ENCODE peak calls at places on chromosomes 13 and 19, in nine cellular contexts. One of them, this sample, is unnamed.

GRCh38 chr13:107860284-107860683 is 355.1 kb downstream of the LIG4 start:
- DNase-seq in tibial artery: no peak
- DNase-seq in upper lobe of right lung: no peak
- DNase-seq in stomach: no peak
- DNase-seq in foreskin fibroblast: no peak
- DNase-seq in esophagus squamous epithelium: no peak
- DNase-seq in mammary epithelial cell: no peak
- DNase-seq in heart left ventricle: no peak
- DNase-seq in neural progenitor cell: no peak
- DNase-seq in this sample: no peak

GRCh38 chr19:14440049-14440448 is 6.9 kb downstream of the PKN1 start:
- DNase-seq in tibial artery: peak; percentile 80
- DNase-seq in upper lobe of right lung: peak; percentile 91
- DNase-seq in stomach: peak; percentile 72
- DNase-seq in foreskin fibroblast: peak; percentile 52
- DNase-seq in esophagus squamous epithelium: peak; percentile 61
- DNase-seq in mammary epithelial cell: no peak
- DNase-seq in heart left ventricle: peak; percentile 85
- DNase-seq in neural progenitor cell: no peak
- DNase-seq in this sample: no peak

GRCh38 chr19:5352229-5352763 is 11.7 kb upstream of the PTPRS start:
- DNase-seq in tibial artery: no peak
- DNase-seq in upper lobe of right lung: no peak
- DNase-seq in stomach: no peak
- DNase-seq in foreskin fibroblast: no peak
- DNase-seq in esophagus squamous epithelium: no peak
- DNase-seq in mammary epithelial cell: peak; percentile 66
- DNase-seq in heart left ventricle: no peak
- DNase-seq in neural progenitor cell: peak; percentile 45
- DNase-seq in this sample: no peak

GRCh38 chr19:39878398-39878797 is 32.2 kb upstream of the FBL start:
- DNase-seq in tibial artery: no peak
- DNase-seq in upper lobe of right lung: no peak
- DNase-seq in stomach: no peak
- DNase-seq in foreskin fibroblast: no peak
- DNase-seq in esophagus squamous epithelium: no peak
- DNase-seq in mammary epithelial cell: no peak
- DNase-seq in heart left ventricle: no peak
- DNase-seq in neural progenitor cell: no peak
- DNase-seq in this sample: no peak

GRCh38 chr19:35644987-35645679 is 3.0 kb upstream of the COX6B1 start:
- DNase-seq in tibial artery: peak; percentile 88
- DNase-seq in upper lobe of right lung: peak; percentile 91
- DNase-seq in stomach: peak; percentile 87
- DNase-seq in foreskin fibroblast: peak; percentile 81
- DNase-seq in esophagus squamous epithelium: no peak
- DNase-seq in mammary epithelial cell: peak; percentile 33
- DNase-seq in heart left ventricle: peak; percentile 92
- DNase-seq in neural progenitor cell: peak; percentile 96
- DNase-seq in this sample: no peak

GRCh38 chr19:8224394-8225145 is 15.4 kb downstream of the CERS4 start:
- DNase-seq in tibial artery: peak; percentile 32
- DNase-seq in upper lobe of right lung: no peak
- DNase-seq in stomach: no peak
- DNase-seq in foreskin fibroblast: no peak
- DNase-seq in esophagus squamous epithelium: no peak
- DNase-seq in mammary epithelial cell: peak; percentile 90
- DNase-seq in heart left ventricle: peak; percentile 73
- DNase-seq in neural progenitor cell: no peak
- DNase-seq in this sample: no peak

GRCh38 chr13:44843403-44843802 is 145.9 kb downstream of the NUFIP1 start:
- DNase-seq in tibial artery: no peak
- DNase-seq in upper lobe of right lung: no peak
- DNase-seq in stomach: no peak
- DNase-seq in foreskin fibroblast: peak; percentile 71
- DNase-seq in esophagus squamous epithelium: no peak
- DNase-seq in mammary epithelial cell: peak; percentile 63
- DNase-seq in heart left ventricle: no peak
- DNase-seq in neural progenitor cell: no peak
- DNase-seq in this sample: no peak

GRCh38 chr13:41506312-41506711 is 49.0 kb downstream of the RGCC start:
- DNase-seq in tibial artery: no peak
- DNase-seq in upper lobe of right lung: no peak
- DNase-seq in stomach: no peak
- DNase-seq in foreskin fibroblast: no peak
- DNase-seq in esophagus squamous epithelium: no peak
- DNase-seq in mammary epithelial cell: no peak
- DNase-seq in heart left ventricle: no peak
- DNase-seq in neural progenitor cell: no peak
- DNase-seq in this sample: no peak

GRCh38 chr13:47480121-47480520 is 521.0 kb downstream of the SUCLA2 start:
- DNase-seq in tibial artery: no peak
- DNase-seq in upper lobe of right lung: no peak
- DNase-seq in stomach: no peak
- DNase-seq in foreskin fibroblast: peak; percentile 95
- DNase-seq in esophagus squamous epithelium: no peak
- DNase-seq in mammary epithelial cell: peak; percentile 76
- DNase-seq in heart left ventricle: no peak
- DNase-seq in neural progenitor cell: no peak
- DNase-seq in this sample: no peak

GRCh38 chr13:25752957-25753540 is 298.8 kb downstream of the SHISA2 start:
- DNase-seq in tibial artery: peak; percentile 75
- DNase-seq in upper lobe of right lung: no peak
- DNase-seq in stomach: peak; percentile 67
- DNase-seq in foreskin fibroblast: peak; percentile 92
- DNase-seq in esophagus squamous epithelium: no peak
- DNase-seq in mammary epithelial cell: peak; percentile 74
- DNase-seq in heart left ventricle: peak; percentile 62
- DNase-seq in neural progenitor cell: no peak
- DNase-seq in this sample: peak; percentile 22

GRCh38 chr13:111532111-111532510 is 211.7 kb downstream of the TEX29 start:
- DNase-seq in tibial artery: no peak
- DNase-seq in upper lobe of right lung: no peak
- DNase-seq in stomach: no peak
- DNase-seq in foreskin fibroblast: no peak
- DNase-seq in esophagus squamous epithelium: no peak
- DNase-seq in mammary epithelial cell: no peak
- DNase-seq in heart left ventricle: no peak
- DNase-seq in neural progenitor cell: no peak
- DNase-seq in this sample: no peak

GRCh38 chr13:53005631-53006030 is 23.0 kb upstream of the OLFM4 start:
- DNase-seq in tibial artery: no peak
- DNase-seq in upper lobe of right lung: no peak
- DNase-seq in stomach: no peak
- DNase-seq in foreskin fibroblast: no peak
- DNase-seq in esophagus squamous epithelium: no peak
- DNase-seq in mammary epithelial cell: no peak
- DNase-seq in heart left ventricle: no peak
- DNase-seq in neural progenitor cell: no peak
- DNase-seq in this sample: no peak

GRCh38 chr19:29275266-29275665 is 62.3 kb upstream of the UQCRFS1 start:
- DNase-seq in tibial artery: no peak
- DNase-seq in upper lobe of right lung: peak; percentile 46
- DNase-seq in stomach: no peak
- DNase-seq in foreskin fibroblast: no peak
- DNase-seq in esophagus squamous epithelium: no peak
- DNase-seq in mammary epithelial cell: no peak
- DNase-seq in heart left ventricle: no peak
- DNase-seq in neural progenitor cell: no peak
- DNase-seq in this sample: no peak

GRCh38 chr19:7225741-7226140 is 68.5 kb downstream of the INSR start:
- DNase-seq in tibial artery: no peak
- DNase-seq in upper lobe of right lung: no peak
- DNase-seq in stomach: no peak
- DNase-seq in foreskin fibroblast: no peak
- DNase-seq in esophagus squamous epithelium: no peak
- DNase-seq in mammary epithelial cell: no peak
- DNase-seq in heart left ventricle: no peak
- DNase-seq in neural progenitor cell: no peak
- DNase-seq in this sample: no peak

GRCh38 chr19:9724157-9724556 is 44.4 kb downstream of the ZNF846 start:
- DNase-seq in tibial artery: no peak
- DNase-seq in upper lobe of right lung: no peak
- DNase-seq in stomach: no peak
- DNase-seq in foreskin fibroblast: no peak
- DNase-seq in esophagus squamous epithelium: no peak
- DNase-seq in mammary epithelial cell: no peak
- DNase-seq in heart left ventricle: no peak
- DNase-seq in neural progenitor cell: no peak
- DNase-seq in this sample: no peak

GRCh38 chr13:94329277-94329676 is 150.2 kb downstream of the DCT start:
- DNase-seq in tibial artery: no peak
- DNase-seq in upper lobe of right lung: no peak
- DNase-seq in stomach: no peak
- DNase-seq in foreskin fibroblast: peak; percentile 44
- DNase-seq in esophagus squamous epithelium: no peak
- DNase-seq in mammary epithelial cell: no peak
- DNase-seq in heart left ventricle: no peak
- DNase-seq in neural progenitor cell: no peak
- DNase-seq in this sample: no peak

GRCh38 chr13:80010286-80010831 is 330.6 kb downstream of the SPRY2 start:
- DNase-seq in tibial artery: no peak
- DNase-seq in upper lobe of right lung: no peak
- DNase-seq in stomach: no peak
- DNase-seq in foreskin fibroblast: no peak
- DNase-seq in esophagus squamous epithelium: no peak
- DNase-seq in mammary epithelial cell: no peak
- DNase-seq in heart left ventricle: no peak
- DNase-seq in neural progenitor cell: no peak
- DNase-seq in this sample: no peak

GRCh38 chr19:33904681-33905080 is 108.0 kb downstream of the KCTD15 start:
- DNase-seq in tibial artery: no peak
- DNase-seq in upper lobe of right lung: no peak
- DNase-seq in stomach: no peak
- DNase-seq in foreskin fibroblast: peak; percentile 26
- DNase-seq in esophagus squamous epithelium: no peak
- DNase-seq in mammary epithelial cell: peak; percentile 67
- DNase-seq in heart left ventricle: no peak
- DNase-seq in neural progenitor cell: peak; percentile 54
- DNase-seq in this sample: no peak

GRCh38 chr13:73767747-73768315 is 366.4 kb downstream of the KLF12 start:
- DNase-seq in tibial artery: no peak
- DNase-seq in upper lobe of right lung: no peak
- DNase-seq in stomach: no peak
- DNase-seq in foreskin fibroblast: no peak
- DNase-seq in esophagus squamous epithelium: no peak
- DNase-seq in mammary epithelial cell: no peak
- DNase-seq in heart left ventricle: no peak
- DNase-seq in neural progenitor cell: peak; percentile 50
- DNase-seq in this sample: no peak

GRCh38 chr13:101474419-101474957 is 22.0 kb downstream of the ITGBL1 start:
- DNase-seq in tibial artery: peak; percentile 44
- DNase-seq in upper lobe of right lung: no peak
- DNase-seq in stomach: no peak
- DNase-seq in foreskin fibroblast: peak; percentile 87
- DNase-seq in esophagus squamous epithelium: no peak
- DNase-seq in mammary epithelial cell: no peak
- DNase-seq in heart left ventricle: no peak
- DNase-seq in neural progenitor cell: peak; percentile 80
- DNase-seq in this sample: peak; percentile 61
- TF ChIP-seq CTCF in tibial artery: peak; percentile 43
- TF ChIP-seq CTCF in upper lobe of right lung: peak; percentile 29
- TF ChIP-seq CTCF in stomach: no peak
- TF ChIP-seq CTCF in foreskin fibroblast: peak; percentile 42
- TF ChIP-seq CTCF in esophagus squamous epithelium: no peak
- TF ChIP-seq CTCF in mammary epithelial cell: peak; percentile 55
- TF ChIP-seq CTCF in heart left ventricle: peak; percentile 42
- TF ChIP-seq CTCF in neural progenitor cell: peak; percentile 79
- TF ChIP-seq CTCF in this sample: peak; percentile 46

GRCh38 chr13:39013462-39013861 is 22.8 kb upstream of the STOML3 start:
- DNase-seq in tibial artery: no peak
- DNase-seq in upper lobe of right lung: no peak
- DNase-seq in stomach: no peak
- DNase-seq in foreskin fibroblast: no peak
- DNase-seq in esophagus squamous epithelium: no peak
- DNase-seq in mammary epithelial cell: no peak
- DNase-seq in heart left ventricle: no peak
- DNase-seq in neural progenitor cell: no peak
- DNase-seq in this sample: no peak

GRCh38 chr13:39016087-39016486 is 21.8 kb downstream of the PROSER1 start:
- DNase-seq in tibial artery: no peak
- DNase-seq in upper lobe of right lung: no peak
- DNase-seq in stomach: no peak
- DNase-seq in foreskin fibroblast: no peak
- DNase-seq in esophagus squamous epithelium: no peak
- DNase-seq in mammary epithelial cell: no peak
- DNase-seq in heart left ventricle: no peak
- DNase-seq in neural progenitor cell: no peak
- DNase-seq in this sample: no peak

GRCh38 chr13:39012608-39013007 is 22.0 kb upstream of the STOML3 start:
- DNase-seq in tibial artery: no peak
- DNase-seq in upper lobe of right lung: no peak
- DNase-seq in stomach: no peak
- DNase-seq in foreskin fibroblast: no peak
- DNase-seq in esophagus squamous epithelium: no peak
- DNase-seq in mammary epithelial cell: no peak
- DNase-seq in heart left ventricle: no peak
- DNase-seq in neural progenitor cell: peak; percentile 52
- DNase-seq in this sample: no peak

GRCh38 chr13:39020853-39021462 is 16.9 kb downstream of the PROSER1 start:
- DNase-seq in tibial artery: no peak
- DNase-seq in upper lobe of right lung: no peak
- DNase-seq in stomach: no peak
- DNase-seq in foreskin fibroblast: no peak
- DNase-seq in esophagus squamous epithelium: no peak
- DNase-seq in mammary epithelial cell: no peak
- DNase-seq in heart left ventricle: no peak
- DNase-seq in neural progenitor cell: no peak
- DNase-seq in this sample: no peak

GRCh38 chr13:39016789-39017188 is 21.1 kb downstream of the PROSER1 start:
- DNase-seq in tibial artery: no peak
- DNase-seq in upper lobe of right lung: no peak
- DNase-seq in stomach: no peak
- DNase-seq in foreskin fibroblast: peak; percentile 56
- DNase-seq in esophagus squamous epithelium: no peak
- DNase-seq in mammary epithelial cell: peak; percentile 37
- DNase-seq in heart left ventricle: no peak
- DNase-seq in neural progenitor cell: peak; percentile 68
- DNase-seq in this sample: no peak
- TF ChIP-seq CTCF in tibial artery: no peak
- TF ChIP-seq CTCF in upper lobe of right lung: peak; percentile 34
- TF ChIP-seq CTCF in stomach: no peak
- TF ChIP-seq CTCF in foreskin fibroblast: peak; percentile 50
- TF ChIP-seq CTCF in esophagus squamous epithelium: no peak
- TF ChIP-seq CTCF in mammary epithelial cell: peak; percentile 68
- TF ChIP-seq CTCF in heart left ventricle: peak; percentile 40
- TF ChIP-seq CTCF in neural progenitor cell: peak; percentile 75
- TF ChIP-seq CTCF in this sample: peak; percentile 35

GRCh38 chr13:27665333-27665732 is 43.6 kb downstream of the POLR1D start:
- DNase-seq in tibial artery: no peak
- DNase-seq in upper lobe of right lung: no peak
- DNase-seq in stomach: no peak
- DNase-seq in foreskin fibroblast: no peak
- DNase-seq in esophagus squamous epithelium: no peak
- DNase-seq in mammary epithelial cell: no peak
- DNase-seq in heart left ventricle: no peak
- DNase-seq in neural progenitor cell: peak; percentile 39
- DNase-seq in this sample: no peak
- TF ChIP-seq CTCF in tibial artery: no peak
- TF ChIP-seq CTCF in upper lobe of right lung: no peak
- TF ChIP-seq CTCF in stomach: no peak
- TF ChIP-seq CTCF in foreskin fibroblast: no peak
- TF ChIP-seq CTCF in esophagus squamous epithelium: no peak
- TF ChIP-seq CTCF in mammary epithelial cell: peak; percentile 65
- TF ChIP-seq CTCF in heart left ventricle: peak; percentile 31
- TF ChIP-seq CTCF in neural progenitor cell: peak; percentile 52
- TF ChIP-seq CTCF in this sample: peak; percentile 14

GRCh38 chr19:31338069-31338767 is 11.0 kb downstream of the TSHZ3 start:
- DNase-seq in tibial artery: peak; percentile 59
- DNase-seq in upper lobe of right lung: no peak
- DNase-seq in stomach: no peak
- DNase-seq in foreskin fibroblast: peak; percentile 80
- DNase-seq in esophagus squamous epithelium: no peak
- DNase-seq in mammary epithelial cell: no peak
- DNase-seq in heart left ventricle: peak; percentile 73
- DNase-seq in neural progenitor cell: peak; percentile 88
- DNase-seq in this sample: no peak
- TF ChIP-seq CTCF in tibial artery: peak; percentile 59
- TF ChIP-seq CTCF in upper lobe of right lung: peak; percentile 47
- TF ChIP-seq CTCF in stomach: peak; percentile 30
- TF ChIP-seq CTCF in foreskin fibroblast: peak; percentile 61
- TF ChIP-seq CTCF in esophagus squamous epithelium: no peak
- TF ChIP-seq CTCF in mammary epithelial cell: peak; percentile 48
- TF ChIP-seq CTCF in heart left ventricle: peak; percentile 69
- TF ChIP-seq CTCF in neural progenitor cell: peak; percentile 71
- TF ChIP-seq CTCF in this sample: peak; percentile 66

This sample was measured in AG09319.